ENCODE peak calls at places on chromosome 14, in five cellular contexts. One of them, this sample, is unnamed.

GRCh38 chr14:74527736-74528280 is 34.2 kb downstream of the ISCA2 start:
- DNase-seq in transverse colon: no peak
- DNase-seq in tibial artery: no peak
- DNase-seq in mesendoderm: no peak
- DNase-seq in adrenal gland: no peak
- DNase-seq in this sample: no peak

GRCh38 chr14:76767681-76768055 is 6.4 kb downstream of the VASH1 start:
- DNase-seq in transverse colon: no peak
- DNase-seq in tibial artery: no peak
- DNase-seq in mesendoderm: no peak
- DNase-seq in adrenal gland: no peak
- DNase-seq in this sample: no peak

GRCh38 chr14:95040723-95041476 is 116.4 kb downstream of the DICER1 start:
- DNase-seq in transverse colon: no peak
- DNase-seq in tibial artery: no peak
- DNase-seq in mesendoderm: no peak
- DNase-seq in adrenal gland: no peak
- DNase-seq in this sample: peak; percentile 40

GRCh38 chr14:75514673-75515630 is 7.3 kb upstream of the BATF start:
- DNase-seq in transverse colon: peak; percentile 52
- DNase-seq in tibial artery: no peak
- DNase-seq in mesendoderm: peak; percentile 43
- DNase-seq in adrenal gland: peak; percentile 38
- DNase-seq in this sample: no peak

GRCh38 chr14:44404021-44404420 is 103.1 kb downstream of the FSCB start:
- DNase-seq in transverse colon: peak; percentile 8
- DNase-seq in tibial artery: no peak
- DNase-seq in mesendoderm: no peak
- DNase-seq in adrenal gland: peak; percentile 15
- DNase-seq in this sample: no peak

GRCh38 chr14:49552630-49553029 is 33.5 kb downstream of the RPS29 start:
- DNase-seq in transverse colon: no peak
- DNase-seq in tibial artery: no peak
- DNase-seq in mesendoderm: no peak
- DNase-seq in adrenal gland: no peak
- DNase-seq in this sample: no peak

GRCh38 chr14:88424573-88424972 is 39.1 kb downstream of the SPATA7 start:
- DNase-seq in transverse colon: no peak
- DNase-seq in tibial artery: no peak
- DNase-seq in mesendoderm: no peak
- DNase-seq in adrenal gland: no peak
- DNase-seq in this sample: no peak

GRCh38 chr14:65360144-65360784 is 52.3 kb upstream of the FUT8 start:
- DNase-seq in transverse colon: no peak
- DNase-seq in tibial artery: no peak
- DNase-seq in mesendoderm: no peak
- DNase-seq in adrenal gland: no peak
- DNase-seq in this sample: no peak

GRCh38 chr14:38366374-38366773 is 110.5 kb upstream of the CLEC14A start:
- DNase-seq in transverse colon: no peak
- DNase-seq in tibial artery: no peak
- DNase-seq in mesendoderm: peak; percentile 20
- DNase-seq in adrenal gland: no peak
- DNase-seq in this sample: no peak

GRCh38 chr14:102499401-102500189 is 10.0 kb downstream of the ANKRD9 start:
- DNase-seq in transverse colon: no peak
- DNase-seq in tibial artery: no peak
- DNase-seq in mesendoderm: no peak
- DNase-seq in adrenal gland: no peak
- DNase-seq in this sample: no peak

GRCh38 chr14:24605435-24606190 is 3.9 kb downstream of the GZMH start:
- DNase-seq in transverse colon: peak; percentile 40
- DNase-seq in tibial artery: no peak
- DNase-seq in mesendoderm: peak; percentile 22
- DNase-seq in adrenal gland: peak; percentile 20
- DNase-seq in this sample: no peak

GRCh38 chr14:81144811-81145598 is 75.8 kb downstream of the GTF2A1 start:
- DNase-seq in transverse colon: no peak
- DNase-seq in tibial artery: no peak
- DNase-seq in mesendoderm: no peak
- DNase-seq in adrenal gland: no peak
- DNase-seq in this sample: no peak

GRCh38 chr14:34113051-34113511 is 162.2 kb upstream of the EGLN3 start:
- DNase-seq in transverse colon: no peak
- DNase-seq in tibial artery: no peak
- DNase-seq in mesendoderm: peak; percentile 40
- DNase-seq in adrenal gland: no peak
- DNase-seq in this sample: no peak

GRCh38 chr14:99393059-99393655 is 87.5 kb downstream of the SETD3 start:
- DNase-seq in transverse colon: peak; percentile 55
- DNase-seq in tibial artery: no peak
- DNase-seq in mesendoderm: peak; percentile 65
- DNase-seq in adrenal gland: peak; percentile 42
- DNase-seq in this sample: no peak

GRCh38 chr14:32428149-32428548 is 99.1 kb downstream of the AKAP6 start:
- DNase-seq in transverse colon: no peak
- DNase-seq in tibial artery: no peak
- DNase-seq in mesendoderm: no peak
- DNase-seq in adrenal gland: no peak
- DNase-seq in this sample: no peak

GRCh38 chr14:59060841-59061240 is 127.6 kb upstream of the DAAM1 start:
- DNase-seq in transverse colon: no peak
- DNase-seq in tibial artery: no peak
- DNase-seq in mesendoderm: no peak
- DNase-seq in adrenal gland: no peak
- DNase-seq in this sample: no peak

GRCh38 chr14:90600619-90601018 is 203.8 kb downstream of the CALM1 start:
- DNase-seq in transverse colon: no peak
- DNase-seq in tibial artery: no peak
- DNase-seq in mesendoderm: no peak
- DNase-seq in adrenal gland: no peak
- DNase-seq in this sample: peak; percentile 49

GRCh38 chr14:99118046-99118721 is 153.8 kb downstream of the BCL11B start:
- DNase-seq in transverse colon: no peak
- DNase-seq in tibial artery: no peak
- DNase-seq in mesendoderm: no peak
- DNase-seq in adrenal gland: no peak
- DNase-seq in this sample: no peak

GRCh38 chr14:87111741-87112140 is 881.2 kb downstream of the GALC start:
- DNase-seq in transverse colon: no peak
- DNase-seq in tibial artery: no peak
- DNase-seq in mesendoderm: no peak
- DNase-seq in adrenal gland: no peak
- DNase-seq in this sample: no peak

GRCh38 chr14:103847954-103848719 is 762 bp upstream of the PPP1R13B start:
- DNase-seq in transverse colon: peak; percentile 37
- DNase-seq in tibial artery: no peak
- DNase-seq in mesendoderm: no peak
- DNase-seq in adrenal gland: peak; percentile 72
- DNase-seq in this sample: peak; percentile 74

GRCh38 chr14:68217891-68218290 is 398.3 kb downstream of the RAD51B start:
- DNase-seq in transverse colon: no peak
- DNase-seq in tibial artery: no peak
- DNase-seq in mesendoderm: no peak
- DNase-seq in adrenal gland: no peak
- DNase-seq in this sample: no peak

GRCh38 chr14:102525213-102526143 is 15.9 kb upstream of the ANKRD9 start:
- DNase-seq in transverse colon: peak; percentile 63
- DNase-seq in tibial artery: no peak
- DNase-seq in mesendoderm: no peak
- DNase-seq in adrenal gland: peak; percentile 55
- DNase-seq in this sample: no peak

GRCh38 chr14:32708134-32708533 is 230.5 kb upstream of the NPAS3 start:
- DNase-seq in transverse colon: no peak
- DNase-seq in tibial artery: no peak
- DNase-seq in mesendoderm: no peak
- DNase-seq in adrenal gland: no peak
- DNase-seq in this sample: no peak

GRCh38 chr14:30227871-30228270 is 300.2 kb upstream of the PRKD1 start:
- DNase-seq in transverse colon: no peak
- DNase-seq in tibial artery: peak; percentile 43
- DNase-seq in mesendoderm: no peak
- DNase-seq in adrenal gland: peak; percentile 72
- DNase-seq in this sample: no peak

GRCh38 chr14:60090864-60091519 is 731 bp upstream of the PCNX4 start:
- DNase-seq in transverse colon: peak; percentile 31
- DNase-seq in tibial artery: peak; percentile 26
- DNase-seq in mesendoderm: peak; percentile 36
- DNase-seq in adrenal gland: peak; percentile 76
- DNase-seq in this sample: peak; percentile 80

GRCh38 chr14:78710963-78711362 is 540.8 kb downstream of the NRXN3 start:
- DNase-seq in transverse colon: no peak
- DNase-seq in tibial artery: no peak
- DNase-seq in mesendoderm: no peak
- DNase-seq in adrenal gland: no peak
- DNase-seq in this sample: no peak

GRCh38 chr14:64723691-64724577 is 19.7 kb downstream of the PLEKHG3 start:
- DNase-seq in transverse colon: no peak
- DNase-seq in tibial artery: no peak
- DNase-seq in mesendoderm: peak; percentile 63
- DNase-seq in adrenal gland: no peak
- DNase-seq in this sample: peak; percentile 62

GRCh38 chr14:102891556-102891955 is 30.9 kb upstream of the AMN start:
- DNase-seq in transverse colon: no peak
- DNase-seq in tibial artery: no peak
- DNase-seq in mesendoderm: no peak
- DNase-seq in adrenal gland: no peak
- DNase-seq in this sample: no peak

GRCh38 chr14:54258382-54258781 is 138.4 kb upstream of the CDKN3 start:
- DNase-seq in transverse colon: no peak
- DNase-seq in tibial artery: no peak
- DNase-seq in mesendoderm: peak; percentile 26
- DNase-seq in adrenal gland: no peak
- DNase-seq in this sample: no peak

GRCh38 chr14:68109132-68109531 is 289.6 kb downstream of the RAD51B start:
- DNase-seq in transverse colon: no peak
- DNase-seq in tibial artery: no peak
- DNase-seq in mesendoderm: peak; percentile 71
- DNase-seq in adrenal gland: no peak
- DNase-seq in this sample: no peak

GRCh38 chr14:92653162-92653651 is 95.2 kb downstream of the LGMN start:
- DNase-seq in transverse colon: no peak
- DNase-seq in tibial artery: no peak
- DNase-seq in mesendoderm: no peak
- DNase-seq in adrenal gland: no peak
- DNase-seq in this sample: no peak

GRCh38 chr14:92654206-92654901 is 94.1 kb downstream of the LGMN start:
- DNase-seq in transverse colon: no peak
- DNase-seq in tibial artery: no peak
- DNase-seq in mesendoderm: no peak
- DNase-seq in adrenal gland: no peak
- DNase-seq in this sample: no peak

GRCh38 chr14:92656306-92656705 is 92.1 kb downstream of the LGMN start:
- DNase-seq in transverse colon: no peak
- DNase-seq in tibial artery: no peak
- DNase-seq in mesendoderm: peak; percentile 54
- DNase-seq in adrenal gland: no peak
- DNase-seq in this sample: no peak

GRCh38 chr14:92655802-92656201 is 92.6 kb downstream of the LGMN start:
- DNase-seq in transverse colon: no peak
- DNase-seq in tibial artery: no peak
- DNase-seq in mesendoderm: no peak
- DNase-seq in adrenal gland: no peak
- DNase-seq in this sample: no peak

GRCh38 chr14:92655372-92655771 is 93.1 kb downstream of the LGMN start:
- DNase-seq in transverse colon: no peak
- DNase-seq in tibial artery: no peak
- DNase-seq in mesendoderm: no peak
- DNase-seq in adrenal gland: no peak
- DNase-seq in this sample: no peak
- H3K27ac ChIP-seq in transverse colon: peak overlapping the region; percentile 92
- H3K27ac ChIP-seq in tibial artery: no peak overlapping the region
- H3K27ac ChIP-seq in mesendoderm: no peak overlapping the region
- H3K27ac ChIP-seq in adrenal gland: no peak overlapping the region
- H3K27ac ChIP-seq in this sample: peak overlapping the region; percentile 99

GRCh38 chr14:31230559-31230958 is 23.0 kb upstream of the HECTD1 start:
- DNase-seq in transverse colon: no peak
- DNase-seq in tibial artery: no peak
- DNase-seq in mesendoderm: no peak
- DNase-seq in adrenal gland: no peak
- DNase-seq in this sample: no peak
- H3K27ac ChIP-seq in transverse colon: peak overlapping the region; percentile 69
- H3K27ac ChIP-seq in tibial artery: no peak overlapping the region
- H3K27ac ChIP-seq in mesendoderm: no peak overlapping the region
- H3K27ac ChIP-seq in adrenal gland: no peak overlapping the region
- H3K27ac ChIP-seq in this sample: no peak overlapping the region

DNA sequence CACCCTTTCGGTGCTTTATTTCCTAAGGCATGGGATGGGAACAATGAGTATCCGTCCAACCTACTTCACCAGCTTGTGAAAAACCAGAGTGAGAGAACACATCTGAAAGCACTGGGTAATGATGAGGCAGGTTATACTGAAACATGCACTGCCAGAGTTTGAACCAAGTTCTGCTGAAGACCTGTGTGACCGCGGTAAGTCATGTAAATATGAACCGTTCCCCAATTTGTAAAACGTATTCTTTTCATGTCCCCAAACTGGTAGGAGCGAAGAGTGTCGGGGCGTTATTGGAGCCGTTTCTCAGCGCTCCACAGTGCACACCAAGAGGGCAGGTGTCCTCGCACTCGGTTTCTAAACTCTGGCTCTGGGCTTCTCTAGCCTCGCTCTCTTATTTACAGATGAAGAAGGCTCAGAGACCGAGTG is 788 bp upstream of the NGDN start:
- DNase-seq in transverse colon: no peak
- DNase-seq in tibial artery: no peak
- DNase-seq in mesendoderm: no peak
- DNase-seq in adrenal gland: no peak
- DNase-seq in this sample: no peak
- H3K27ac ChIP-seq in transverse colon: peak overlapping the region; percentile 78
- H3K27ac ChIP-seq in tibial artery: peak overlapping the region; percentile 51
- H3K27ac ChIP-seq in mesendoderm: no peak overlapping the region
- H3K27ac ChIP-seq in adrenal gland: no peak overlapping the region
- H3K27ac ChIP-seq in this sample: peak overlapping the region; percentile 85

DNA sequence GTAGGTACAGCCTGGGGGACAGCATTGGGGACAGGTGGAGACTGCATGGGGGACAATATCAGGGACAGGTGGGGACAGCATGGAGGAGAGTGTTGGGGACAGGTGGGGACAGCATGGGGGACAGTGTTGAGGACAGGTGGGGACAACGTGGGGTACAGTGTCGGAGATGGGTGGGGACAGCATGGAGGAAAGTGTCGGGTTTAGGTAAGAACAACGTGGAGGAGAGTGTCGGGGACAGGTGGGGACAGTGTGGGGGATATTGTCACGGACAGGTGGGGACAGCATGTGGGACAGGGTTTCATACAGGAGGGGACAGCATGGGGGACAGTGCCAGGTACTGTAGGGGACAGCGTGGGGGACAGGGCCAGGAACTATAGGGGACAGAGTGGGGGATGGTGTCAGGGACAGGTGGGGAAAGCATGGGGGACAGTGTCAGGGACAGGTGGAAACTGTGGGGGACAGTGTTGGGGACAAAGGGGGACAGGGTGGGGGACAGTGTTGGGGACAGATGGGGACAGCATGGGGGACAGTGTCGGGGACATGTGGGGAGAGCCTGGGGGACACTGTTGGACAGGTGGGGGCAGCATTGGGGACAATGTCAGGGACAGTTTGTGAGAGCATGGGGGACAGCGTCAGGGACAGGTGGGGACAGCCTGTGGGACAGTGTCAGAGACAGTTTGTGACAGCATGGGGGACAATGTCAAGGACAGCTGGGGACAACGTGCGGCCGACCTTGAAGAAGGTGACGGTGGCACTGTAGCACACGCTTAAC is 213.1 kb downstream of the TMEM121 start:
- DNase-seq in transverse colon: no peak
- DNase-seq in tibial artery: no peak
- DNase-seq in mesendoderm: no peak
- DNase-seq in adrenal gland: no peak
- DNase-seq in this sample: no peak
- H3K27ac ChIP-seq in transverse colon: no peak overlapping the region
- H3K27ac ChIP-seq in tibial artery: no peak overlapping the region
- H3K27ac ChIP-seq in mesendoderm: no peak overlapping the region
- H3K27ac ChIP-seq in adrenal gland: no peak overlapping the region
- H3K27ac ChIP-seq in this sample: no peak overlapping the region